ENCODE peak calls at places on chromosomes 11 and 22, in four cellular contexts. J is GM20000, Y is fibroblast of pulmonary artery, W is endothelial cell. P is an unnamed sample.
A peak's percentile ranks its signal among the peaks of the same experiment; 100 is the strongest.

GRCh38 chr11:76185931-76186401 is 20.3 kb downstream of the WNT11 start:
- DNase-seq in J (no peak), Y (no peak), W (no peak), P (no peak)

GRCh38 chr11:6941970-6942369 is 15.7 kb downstream of the ZNF215 start:
- DNase-seq in J (no peak), Y (no peak), W (no peak), P (no peak)

GRCh38 chr11:2933376-2934056 is 4.3 kb upstream of the PHLDA2 start:
- DNase-seq in J (no peak), Y (peak; percentile 77), W (no peak), P (no peak)

GRCh38 chr11:5369793-5370192 is 13.8 kb upstream of the OR51M1 start:
- DNase-seq in J (peak; percentile 17), Y (peak; percentile 64), W (peak; percentile 26), P (no peak)

GRCh38 chr11:125627236-125627910 is 2.4 kb downstream of the CHEK1 start:
- DNase-seq in J (no peak), Y (peak; percentile 18), W (no peak), P (no peak)

GRCh38 chr11:126444072-126444471 is 88.6 kb downstream of the ST3GAL4 start:
- DNase-seq in J (no peak), Y (no peak), W (no peak), P (no peak)

GRCh38 chr11:133934599-133935550 is 21.9 kb downstream of the IGSF9B start:
- DNase-seq in J (no peak), Y (peak; percentile 62), W (no peak), P (no peak)

GRCh38 chr22:44458044-44459020 is 39.7 kb downstream of the RTL6 start:
- DNase-seq in J (no peak), Y (no peak), W (no peak), P (no peak)

GRCh38 chr11:123251656-123252344 is 56.8 kb upstream of the CLMP start:
- DNase-seq in J (no peak), Y (peak; percentile 84), W (no peak), P (no peak)

GRCh38 chr11:122733301-122733686 is 77.8 kb downstream of the UBASH3B start:
- DNase-seq in J (no peak), Y (peak; percentile 86), W (no peak), P (no peak)

GRCh38 chr11:1749020-1749758 is 1.2 kb downstream of the IFITM10 start:
- DNase-seq in J (peak; percentile 43), Y (no peak), W (no peak), P (no peak)

GRCh38 chr22:40058265-40058664 is 63.5 kb downstream of the FAM83F start:
- DNase-seq in J (no peak), Y (no peak), W (peak; percentile 26), P (no peak)

GRCh38 chr11:12864316-12865156 is 144.6 kb upstream of the RASSF10 start:
- DNase-seq in J (no peak), Y (peak; percentile 91), W (peak; percentile 57), P (no peak)

GRCh38 chr11:46895821-46896220 is 22.5 kb downstream of the LRP4 start:
- DNase-seq in J (no peak), Y (no peak), W (no peak), P (no peak)

GRCh38 chr11:116454020-116454645 is 318.7 kb downstream of the BUD13 start:
- DNase-seq in J (peak; percentile 51), Y (peak; percentile 53), W (peak; percentile 63), P (peak; percentile 26)

GRCh38 chr11:17548444-17548843 is 1.4 kb downstream of the OTOG start:
- DNase-seq in J (no peak), Y (no peak), W (no peak), P (no peak)
- TF ChIP-seq CTCF in J (no peak), Y (no peak), W (no peak), P (peak; percentile 44)

DNA sequence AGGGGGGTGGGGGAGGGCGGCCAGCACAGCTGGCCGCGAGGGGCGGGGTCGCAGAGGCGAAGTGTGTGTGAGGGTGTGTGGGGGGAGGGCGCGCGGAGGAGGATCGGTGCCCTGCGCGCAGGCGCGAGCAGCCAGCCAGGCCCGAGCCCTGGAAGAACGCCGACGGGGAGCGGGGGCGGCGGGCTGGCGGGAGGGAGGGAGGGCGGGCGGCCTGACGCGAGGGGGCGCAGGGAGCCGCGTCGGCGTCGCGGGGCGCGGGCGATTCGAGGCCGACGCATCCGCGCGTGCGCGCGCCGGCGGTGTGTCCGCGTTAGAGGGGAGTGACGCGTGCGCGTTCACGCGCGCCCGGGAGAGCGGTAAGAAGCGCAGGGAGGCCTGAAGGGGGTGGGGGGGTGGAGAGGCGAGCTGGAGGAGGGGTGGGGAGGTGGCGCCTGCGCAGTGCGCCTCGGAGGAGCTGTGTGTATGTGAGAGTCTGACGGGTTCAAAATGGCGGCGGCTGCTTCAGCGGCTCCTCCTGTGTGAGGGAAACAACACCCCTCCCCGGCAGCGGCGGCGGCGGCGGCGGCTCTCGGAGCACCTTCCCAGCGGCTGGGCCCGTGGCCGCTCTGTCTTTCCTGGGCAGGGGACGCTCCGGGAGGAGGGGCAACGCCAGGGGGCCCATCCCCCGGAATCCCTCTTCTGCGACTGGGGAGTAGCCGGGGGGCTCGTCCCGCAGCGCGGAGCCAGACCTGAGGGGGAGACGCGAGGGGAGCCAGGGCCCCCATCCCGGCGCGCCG is at the start of gene KDM2A:
- DNase-seq in J (peak; percentile 100), Y (peak; percentile 99), W (peak; percentile 99), P (peak; percentile 96)
- TF ChIP-seq CTCF in J (no peak), Y (no peak), W (peak; percentile 59), P (peak; percentile 50)

GRCh38 chr11:103997082-103997481 is 39.4 kb upstream of the DDI1 start:
- DNase-seq in J (no peak), Y (no peak), W (no peak), P (no peak)
- TF ChIP-seq CTCF in J (no peak), Y (no peak), W (no peak), P (no peak)

DNA sequence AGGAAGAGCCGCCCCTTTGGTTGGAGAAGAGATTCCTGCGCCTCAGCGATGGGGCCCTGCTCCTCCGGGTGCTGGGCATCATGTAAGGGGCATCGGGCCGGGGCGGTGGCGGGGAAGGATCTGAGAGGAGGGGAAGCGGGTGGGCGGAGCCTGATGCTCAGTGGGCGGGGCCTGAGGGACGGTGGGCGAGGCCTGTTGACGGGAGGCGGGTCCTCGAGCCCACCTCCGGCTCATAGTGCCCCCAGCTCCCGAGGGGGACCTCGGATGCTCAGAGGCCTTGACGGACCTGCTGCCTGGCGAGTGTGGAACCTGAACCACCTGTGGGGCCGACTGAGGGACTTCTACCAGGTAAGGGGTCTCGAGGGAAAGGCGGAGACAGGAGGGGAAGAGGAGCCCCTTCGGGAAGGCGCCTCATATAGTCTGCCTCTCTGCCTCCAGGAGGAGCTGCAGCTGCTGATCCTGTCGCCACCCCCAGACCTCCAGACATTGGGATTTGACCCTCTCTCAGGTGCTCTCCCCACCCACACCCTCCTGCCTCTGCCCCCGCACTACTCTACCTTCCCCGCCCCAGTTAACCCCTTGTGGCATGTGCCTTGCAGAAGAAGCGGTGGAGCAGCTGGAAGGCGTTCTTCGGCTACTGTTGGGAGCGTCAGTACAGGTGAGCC is 799 bp downstream of the CCDC88B start:
- DNase-seq in J (peak; percentile 86), Y (no peak), W (peak; percentile 69), P (no peak)
- TF ChIP-seq CTCF in J (no peak), Y (no peak), W (no peak), P (no peak)

GRCh38 chr11:62980133-62980760 is 4.5 kb downstream of the SLC22A6 start:
- DNase-seq in J (no peak), Y (peak; percentile 30), W (peak; percentile 29), P (no peak)

GRCh38 chr11:62976109-62976508 is 8.7 kb downstream of the SLC22A6 start:
- DNase-seq in J (no peak), Y (no peak), W (no peak), P (no peak)

DNA sequence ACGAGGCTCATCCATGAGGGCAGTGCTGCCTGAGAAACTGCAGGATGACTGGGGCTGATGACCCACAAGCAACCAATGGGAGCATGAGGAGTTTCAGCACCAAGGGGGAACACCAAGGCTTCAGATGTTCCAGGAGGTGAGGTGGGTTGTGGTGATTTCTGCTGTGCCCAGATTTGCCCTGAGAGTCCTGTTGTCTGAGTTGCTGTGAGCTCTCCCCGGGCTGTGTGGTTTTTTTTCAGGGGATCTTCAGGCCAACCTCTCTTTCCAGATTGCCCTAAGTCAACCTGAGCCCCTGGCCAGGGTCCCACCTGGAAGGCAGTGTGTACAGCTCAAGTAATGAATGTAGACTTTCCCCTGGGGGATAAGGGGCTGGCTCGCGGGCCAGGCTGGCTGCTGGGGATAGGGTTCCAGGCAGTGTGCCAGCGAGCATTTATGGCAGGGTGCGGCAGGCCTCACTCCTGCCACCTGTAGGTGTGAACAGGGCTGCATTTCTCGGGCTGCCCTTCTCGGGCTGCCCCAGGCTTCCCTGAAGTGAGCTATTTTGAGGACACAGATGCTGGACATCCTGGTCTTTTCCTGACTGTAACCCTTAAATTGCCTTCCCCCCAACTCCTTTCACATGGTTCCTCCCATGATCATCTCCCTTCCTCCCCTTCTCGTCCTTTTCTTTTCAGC is 9.8 kb downstream of the SLC22A6 start:
- DNase-seq in J (peak; percentile 34), Y (peak; percentile 3), W (peak; percentile 43), P (no peak)
- TF ChIP-seq CTCF in J (peak; percentile 14), Y (peak; percentile 33), W (no peak), P (peak; percentile 66)

GRCh38 chr22:38427940-38428339 is 27.1 kb downstream of the KCNJ4 start:
- DNase-seq in J (no peak), Y (no peak), W (no peak), P (no peak)
- TF ChIP-seq CTCF in J (no peak), Y (no peak), W (no peak), P (no peak)

DNA sequence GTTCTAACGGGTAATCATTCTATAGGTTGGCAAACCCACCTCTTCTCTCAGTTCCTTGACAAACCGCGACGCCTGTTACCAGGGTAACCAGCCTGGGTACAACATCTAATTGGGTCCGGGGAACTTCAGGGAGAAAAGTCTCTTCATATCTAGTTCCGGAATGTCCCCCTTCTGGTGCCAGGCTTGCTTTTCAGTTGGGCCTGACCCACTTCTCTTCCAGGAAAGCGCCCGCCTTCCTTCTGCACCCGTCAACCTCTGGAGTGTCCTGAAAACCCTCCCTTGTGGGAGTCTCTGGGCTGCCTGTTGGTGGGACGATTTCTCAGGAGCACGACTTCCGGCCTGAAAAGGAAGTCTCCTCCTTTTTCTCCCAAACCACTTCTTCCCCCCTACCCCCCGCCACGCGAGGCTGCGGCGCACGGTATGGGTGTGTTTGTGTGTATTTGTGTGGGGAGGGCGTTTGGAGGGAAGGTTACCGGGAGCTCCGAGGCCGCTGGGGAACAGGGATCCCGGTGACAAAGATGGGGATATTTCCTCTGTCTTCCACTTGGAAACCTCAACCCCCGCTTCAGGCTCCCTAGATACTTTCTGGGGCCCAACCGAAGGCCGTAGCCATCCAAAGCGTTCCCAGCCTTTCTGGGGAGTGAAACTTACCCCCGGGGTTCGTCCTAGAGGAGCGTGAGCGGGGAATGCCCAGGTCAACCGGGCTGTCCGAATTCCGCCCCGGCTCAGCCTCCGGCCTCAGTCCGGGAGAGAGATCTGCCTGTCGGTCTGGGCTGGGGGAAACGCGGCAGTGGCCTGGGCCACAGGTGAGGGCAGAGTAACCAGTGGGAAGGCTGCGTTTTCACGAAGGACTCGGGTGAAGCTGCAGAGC is at the start of the genes NKAPD1 and PIH1D2:
- DNase-seq in J (peak; percentile 71), Y (peak; percentile 93), W (peak; percentile 71), P (peak; percentile 47)
- TF ChIP-seq CTCF in J (no peak), Y (peak; percentile 7), W (no peak), P (no peak)

P was measured in progenitor cell of endocrine pancreas.